ENCODE peak calls at places on chromosomes 3 and 15, in six cellular contexts. K, V, J, A, B and N are unnamed samples.
A peak's percentile ranks its signal among the peaks of the same experiment; 100 is the strongest.

GRCh38 chr3:126211569-126211968 is 31.2 kb upstream of the ALDH1L1 start:
- DNase-seq in K (no peak), B (no peak), J (no peak), V (no peak), A (no peak), N (no peak)

GRCh38 chr15:35005933-35006332 is 17.8 kb upstream of the ZNF770 start:
- DNase-seq in J (no peak), B (no peak), A (no peak), K (no peak), V (no peak), N (no peak)

GRCh38 chr15:41695750-41696436 is 35.7 kb downstream of the MGA start:
- DNase-seq in K (no peak), J (peak; percentile 60), B (no peak), V (no peak), A (no peak), N (no peak)

GRCh38 chr15:69338535-69339213 is 40.0 kb downstream of the PAQR5 start:
- DNase-seq in K (no peak), B (no peak), A (no peak), J (no peak), V (no peak), N (no peak)

GRCh38 chr15:34986326-34987181 is 1.5 kb downstream of the ZNF770 start:
- DNase-seq in J (no peak), K (no peak), B (no peak), V (no peak), A (no peak), N (no peak)

GRCh38 chr3:194808709-194809108 is 123.0 kb downstream of the FAM43A start:
- DNase-seq in A (no peak), V (no peak), J (peak; percentile 30), B (no peak), K (no peak), N (no peak)

GRCh38 chr3:41202075-41202833 is 2.9 kb downstream of the CTNNB1 start:
- DNase-seq in J (no peak), V (no peak), B (no peak), A (no peak), K (no peak), N (no peak)

GRCh38 chr15:66685638-66686150 is 16.3 kb upstream of the SMAD6 start:
- DNase-seq in B (no peak), J (no peak), K (no peak), A (no peak), V (no peak), N (no peak)

GRCh38 chr3:159872374-159873109 is 116.1 kb upstream of the IL12A start:
- DNase-seq in A (no peak), B (no peak), J (peak; percentile 66), V (no peak), K (no peak), N (no peak)

GRCh38 chr3:30597131-30597768 is 9.2 kb upstream of the TGFBR2 start:
- DNase-seq in J (peak; percentile 86), B (no peak), K (no peak), V (no peak), A (no peak), N (no peak)

GRCh38 chr3:24237971-24238767 is 256.5 kb downstream of the THRB start:
- DNase-seq in V (no peak), B (no peak), A (no peak), J (peak; percentile 91), K (peak; percentile 26), N (no peak)

GRCh38 chr3:184234224-184234623 is 4.8 kb downstream of the VWA5B2 start:
- DNase-seq in J (peak; percentile 84), V (peak; percentile 79), K (no peak), B (peak; percentile 71), A (no peak), N (no peak)

GRCh38 chr3:112519424-112520001 is 20.2 kb upstream of the BTLA start:
- DNase-seq in B (no peak), J (peak; percentile 89), A (no peak), V (no peak), K (no peak), N (no peak)

GRCh38 chr3:193732827-193733226 is 139.8 kb downstream of the OPA1 start:
- DNase-seq in V (no peak), A (no peak), K (no peak), B (no peak), J (no peak), N (no peak)

GRCh38 chr3:188353409-188353808 is 199.5 kb downstream of the LPP start:
- DNase-seq in K (no peak), A (no peak), J (no peak), V (no peak), B (no peak), N (no peak)

DNA sequence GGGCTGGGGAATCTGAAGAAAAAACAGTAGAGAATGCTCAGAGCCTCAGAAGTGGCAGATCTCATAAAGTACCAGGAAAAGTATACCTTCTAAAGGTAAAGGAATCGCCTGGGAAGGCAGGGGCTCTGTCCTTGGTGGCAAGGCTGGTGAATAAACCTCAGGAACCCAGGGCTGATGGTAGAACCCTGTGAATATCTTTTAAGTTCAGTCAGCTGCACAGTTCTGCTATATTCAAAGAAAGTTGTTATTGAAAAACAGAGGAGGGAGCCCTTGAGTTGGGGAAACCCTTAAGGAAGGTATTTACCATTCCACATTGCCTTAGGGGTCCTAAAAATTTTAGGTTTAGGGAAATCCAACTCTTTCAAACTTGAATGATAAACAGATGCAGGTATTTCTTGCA is 31.2 kb downstream of the ZPLD1 start:
- DNase-seq in B (no peak), K (no peak), J (no peak), A (no peak), V (no peak), N (no peak)
- TF ChIP-seq CTCF in B (no peak), K (peak; percentile 9), J (no peak), A (no peak), V (no peak), N (no peak)

GRCh38 chr3:75001330-75001729 is 386.9 kb upstream of the CNTN3 start:
- DNase-seq in A (no peak), B (no peak), J (peak; percentile 4), V (no peak), K (no peak), N (no peak)
- TF ChIP-seq CTCF in A (no peak), B (peak; percentile 31), J (no peak), V (no peak), K (peak; percentile 64), N (no peak)

DNA sequence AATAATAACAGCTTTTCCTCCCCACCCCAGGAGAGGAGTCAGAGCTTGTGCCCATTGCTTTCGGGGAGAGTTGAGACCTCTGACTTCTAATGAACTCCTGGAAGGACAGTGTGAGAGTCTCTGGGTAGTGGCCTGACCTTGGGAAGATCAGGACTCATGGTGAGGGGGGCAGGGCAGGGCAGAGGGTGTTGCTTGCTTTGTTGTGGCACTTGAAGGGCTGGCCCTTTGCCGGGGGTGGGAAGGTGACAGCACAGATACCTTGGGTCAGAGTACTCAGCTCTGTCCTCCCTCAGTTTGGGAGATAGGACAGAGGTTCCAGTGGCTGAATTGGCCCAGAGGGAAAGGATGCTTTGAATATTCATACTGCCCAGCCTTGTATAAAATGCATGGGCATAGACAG is 15.8 kb downstream of the RBP2 start:
- DNase-seq in K (no peak), A (no peak), B (no peak), J (no peak), V (no peak), N (no peak)
- TF ChIP-seq CTCF in K (no peak), A (no peak), B (no peak), J (no peak), V (no peak), N (no peak)

GRCh38 chr3:134378384-134378783 is 4.1 kb upstream of the AMOTL2 start:
- DNase-seq in J (peak; percentile 68), K (no peak), A (peak; percentile 82), V (peak; percentile 77), B (peak; percentile 51), N (no peak)
- TF ChIP-seq CTCF in J (peak; percentile 21), K (peak; percentile 40), A (no peak), V (peak; percentile 71), B (no peak), N (no peak)